ENCODE peak calls at places on chromosomes 2 and 18, in ten cellular contexts. One of them, this sample, is unnamed.

GRCh38 chr2:508121-508520 is 169.1 kb downstream of the TMEM18 start:
- DNase-seq in body of pancreas: no peak
- DNase-seq in psoas muscle: no peak
- DNase-seq in keratinocyte: no peak
- DNase-seq in CD8-positive, alpha-beta T cell: no peak
- DNase-seq in adrenal gland: no peak
- DNase-seq in endodermal cell: no peak
- DNase-seq in left ventricle myocardium inferior: no peak
- DNase-seq in HepG2: no peak
- DNase-seq in tibial nerve: no peak
- DNase-seq in this sample: no peak

GRCh38 chr2:70706026-70706795 is 61.8 kb downstream of the ADD2 start:
- DNase-seq in psoas muscle: no peak
- DNase-seq in endodermal cell: peak; percentile 42
- DNase-seq in HepG2: no peak
- DNase-seq in adrenal gland: no peak
- DNase-seq in keratinocyte: no peak
- DNase-seq in body of pancreas: no peak
- DNase-seq in tibial nerve: no peak
- DNase-seq in left ventricle myocardium inferior: no peak
- DNase-seq in CD8-positive, alpha-beta T cell: no peak
- DNase-seq in this sample: no peak

GRCh38 chr2:174717273-174717672 is 47.0 kb downstream of the CHRNA1 start:
- DNase-seq in keratinocyte: no peak
- DNase-seq in tibial nerve: no peak
- DNase-seq in psoas muscle: no peak
- DNase-seq in adrenal gland: no peak
- DNase-seq in endodermal cell: no peak
- DNase-seq in HepG2: no peak
- DNase-seq in left ventricle myocardium inferior: no peak
- DNase-seq in CD8-positive, alpha-beta T cell: no peak
- DNase-seq in body of pancreas: no peak
- DNase-seq in this sample: peak; percentile 64

GRCh38 chr2:22970991-22971390 is 414.0 kb upstream of the KLHL29 start:
- DNase-seq in CD8-positive, alpha-beta T cell: no peak
- DNase-seq in HepG2: no peak
- DNase-seq in body of pancreas: no peak
- DNase-seq in keratinocyte: no peak
- DNase-seq in adrenal gland: no peak
- DNase-seq in endodermal cell: peak; percentile 68
- DNase-seq in left ventricle myocardium inferior: no peak
- DNase-seq in psoas muscle: no peak
- DNase-seq in tibial nerve: no peak
- DNase-seq in this sample: no peak

GRCh38 chr2:212109217-212109616 is 429.4 kb downstream of the ERBB4 start:
- DNase-seq in adrenal gland: no peak
- DNase-seq in HepG2: no peak
- DNase-seq in endodermal cell: no peak
- DNase-seq in tibial nerve: no peak
- DNase-seq in body of pancreas: no peak
- DNase-seq in psoas muscle: no peak
- DNase-seq in keratinocyte: no peak
- DNase-seq in CD8-positive, alpha-beta T cell: no peak
- DNase-seq in left ventricle myocardium inferior: no peak
- DNase-seq in this sample: no peak

GRCh38 chr2:236802862-236803261 is 233.2 kb downstream of the ACKR3 start:
- DNase-seq in endodermal cell: no peak
- DNase-seq in tibial nerve: no peak
- DNase-seq in adrenal gland: no peak
- DNase-seq in psoas muscle: no peak
- DNase-seq in keratinocyte: no peak
- DNase-seq in CD8-positive, alpha-beta T cell: no peak
- DNase-seq in body of pancreas: no peak
- DNase-seq in HepG2: no peak
- DNase-seq in left ventricle myocardium inferior: no peak
- DNase-seq in this sample: no peak

GRCh38 chr2:12819721-12820120 is 103.0 kb downstream of the TRIB2 start:
- DNase-seq in CD8-positive, alpha-beta T cell: no peak
- DNase-seq in left ventricle myocardium inferior: no peak
- DNase-seq in adrenal gland: no peak
- DNase-seq in endodermal cell: no peak
- DNase-seq in psoas muscle: no peak
- DNase-seq in HepG2: no peak
- DNase-seq in body of pancreas: no peak
- DNase-seq in tibial nerve: no peak
- DNase-seq in keratinocyte: no peak
- DNase-seq in this sample: no peak

GRCh38 chr2:162798407-162798806 is 40.2 kb downstream of the KCNH7 start:
- DNase-seq in CD8-positive, alpha-beta T cell: no peak
- DNase-seq in body of pancreas: no peak
- DNase-seq in keratinocyte: no peak
- DNase-seq in tibial nerve: no peak
- DNase-seq in endodermal cell: no peak
- DNase-seq in left ventricle myocardium inferior: no peak
- DNase-seq in adrenal gland: no peak
- DNase-seq in HepG2: no peak
- DNase-seq in psoas muscle: no peak
- DNase-seq in this sample: no peak

GRCh38 chr18:26827581-26827980 is 37.9 kb downstream of the AQP4 start:
- DNase-seq in CD8-positive, alpha-beta T cell: no peak
- DNase-seq in tibial nerve: no peak
- DNase-seq in keratinocyte: no peak
- DNase-seq in adrenal gland: no peak
- DNase-seq in psoas muscle: no peak
- DNase-seq in left ventricle myocardium inferior: no peak
- DNase-seq in endodermal cell: no peak
- DNase-seq in body of pancreas: no peak
- DNase-seq in HepG2: no peak
- DNase-seq in this sample: no peak

GRCh38 chr2:231563378-231563961 is 29.2 kb upstream of the TEX44 start:
- DNase-seq in body of pancreas: peak; percentile 52
- DNase-seq in psoas muscle: peak; percentile 59
- DNase-seq in CD8-positive, alpha-beta T cell: no peak
- DNase-seq in left ventricle myocardium inferior: peak; percentile 28
- DNase-seq in keratinocyte: peak; percentile 28
- DNase-seq in adrenal gland: peak; percentile 67
- DNase-seq in tibial nerve: peak; percentile 28
- DNase-seq in HepG2: peak; percentile 34
- DNase-seq in endodermal cell: peak; percentile 88
- DNase-seq in this sample: no peak

GRCh38 chr18:2920546-2921343 is 73.9 kb downstream of the EMILIN2 start:
- DNase-seq in left ventricle myocardium inferior: no peak
- DNase-seq in body of pancreas: no peak
- DNase-seq in psoas muscle: no peak
- DNase-seq in endodermal cell: no peak
- DNase-seq in tibial nerve: no peak
- DNase-seq in HepG2: no peak
- DNase-seq in CD8-positive, alpha-beta T cell: no peak
- DNase-seq in keratinocyte: no peak
- DNase-seq in adrenal gland: no peak
- DNase-seq in this sample: no peak

GRCh38 chr18:27120246-27120645 is 64.9 kb downstream of the CHST9 start:
- DNase-seq in left ventricle myocardium inferior: no peak
- DNase-seq in adrenal gland: no peak
- DNase-seq in CD8-positive, alpha-beta T cell: no peak
- DNase-seq in tibial nerve: no peak
- DNase-seq in HepG2: no peak
- DNase-seq in endodermal cell: no peak
- DNase-seq in keratinocyte: no peak
- DNase-seq in psoas muscle: no peak
- DNase-seq in body of pancreas: no peak
- DNase-seq in this sample: peak; percentile 39

GRCh38 chr2:237130562-237131421 is 45.1 kb downstream of the COPS8 start:
- DNase-seq in left ventricle myocardium inferior: no peak
- DNase-seq in psoas muscle: no peak
- DNase-seq in adrenal gland: no peak
- DNase-seq in body of pancreas: no peak
- DNase-seq in CD8-positive, alpha-beta T cell: no peak
- DNase-seq in HepG2: no peak
- DNase-seq in endodermal cell: no peak
- DNase-seq in tibial nerve: no peak
- DNase-seq in keratinocyte: no peak
- DNase-seq in this sample: no peak

GRCh38 chr2:232348936-232349335 is 29.6 kb upstream of the ALPP start:
- DNase-seq in adrenal gland: no peak
- DNase-seq in keratinocyte: no peak
- DNase-seq in left ventricle myocardium inferior: no peak
- DNase-seq in endodermal cell: no peak
- DNase-seq in HepG2: no peak
- DNase-seq in CD8-positive, alpha-beta T cell: no peak
- DNase-seq in body of pancreas: no peak
- DNase-seq in tibial nerve: no peak
- DNase-seq in psoas muscle: peak; percentile 30
- DNase-seq in this sample: no peak

DNA sequence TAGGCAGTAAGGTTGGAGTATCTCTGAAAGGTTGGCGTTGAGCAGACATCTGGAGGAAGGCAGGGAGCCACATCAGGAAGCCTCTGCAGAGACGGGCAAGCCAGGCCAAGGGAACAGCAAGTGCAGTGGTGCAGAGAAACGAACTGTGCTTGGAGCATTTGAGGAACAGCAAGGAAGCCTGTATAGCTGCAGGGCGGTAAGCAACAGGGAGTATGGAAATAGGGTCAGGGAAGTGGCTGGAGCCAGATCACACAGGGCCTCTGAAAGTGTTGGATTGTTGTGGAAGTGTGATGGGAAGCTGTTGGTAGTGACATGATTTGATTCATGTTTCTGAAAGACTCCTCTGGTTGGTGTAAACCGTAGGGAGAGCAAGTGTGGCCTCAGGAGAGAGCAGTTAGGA is 13.4 kb upstream of the TMEM237 start:
- DNase-seq in keratinocyte: no peak
- DNase-seq in psoas muscle: no peak
- DNase-seq in endodermal cell: no peak
- DNase-seq in left ventricle myocardium inferior: no peak
- DNase-seq in HepG2: no peak
- DNase-seq in body of pancreas: no peak
- DNase-seq in CD8-positive, alpha-beta T cell: no peak
- DNase-seq in adrenal gland: no peak
- DNase-seq in tibial nerve: no peak
- DNase-seq in this sample: no peak
- H3K36me3 ChIP-seq in keratinocyte: no peaks in the 10 kb centered on the region
- H3K36me3 ChIP-seq in psoas muscle: no peaks in the 10 kb centered on the region
- H3K36me3 ChIP-seq in endodermal cell: no peaks in the 10 kb centered on the region
- H3K36me3 ChIP-seq in left ventricle myocardium inferior: no peaks in the 10 kb centered on the region
- H3K36me3 ChIP-seq in HepG2: no peaks in the 10 kb centered on the region
- H3K36me3 ChIP-seq in body of pancreas: no peaks in the 10 kb centered on the region
- H3K36me3 ChIP-seq in CD8-positive, alpha-beta T cell: no peaks in the 10 kb centered on the region
- H3K36me3 ChIP-seq in adrenal gland: no peaks in the 10 kb centered on the region
- H3K36me3 ChIP-seq in tibial nerve: no peaks in the 10 kb centered on the region
- H3K36me3 ChIP-seq in this sample: no peaks in the 10 kb centered on the region

GRCh38 chr18:13760047-13760446 is 33.6 kb downstream of the RNMT start:
- DNase-seq in CD8-positive, alpha-beta T cell: no peak
- DNase-seq in psoas muscle: no peak
- DNase-seq in endodermal cell: no peak
- DNase-seq in body of pancreas: no peak
- DNase-seq in keratinocyte: no peak
- DNase-seq in adrenal gland: no peak
- DNase-seq in left ventricle myocardium inferior: no peak
- DNase-seq in HepG2: no peak
- DNase-seq in tibial nerve: no peak
- DNase-seq in this sample: no peak

GRCh38 chr18:13756261-13756660 is 29.8 kb downstream of the RNMT start:
- DNase-seq in endodermal cell: no peak
- DNase-seq in CD8-positive, alpha-beta T cell: no peak
- DNase-seq in tibial nerve: no peak
- DNase-seq in left ventricle myocardium inferior: peak; percentile 21
- DNase-seq in body of pancreas: no peak
- DNase-seq in HepG2: no peak
- DNase-seq in keratinocyte: no peak
- DNase-seq in psoas muscle: no peak
- DNase-seq in adrenal gland: no peak
- DNase-seq in this sample: no peak

GRCh38 chr18:13756671-13757070 is 30.2 kb downstream of the RNMT start:
- DNase-seq in left ventricle myocardium inferior: no peak
- DNase-seq in CD8-positive, alpha-beta T cell: no peak
- DNase-seq in psoas muscle: no peak
- DNase-seq in body of pancreas: no peak
- DNase-seq in endodermal cell: no peak
- DNase-seq in keratinocyte: no peak
- DNase-seq in tibial nerve: no peak
- DNase-seq in adrenal gland: no peak
- DNase-seq in HepG2: no peak
- DNase-seq in this sample: no peak
- H3K36me3 ChIP-seq in left ventricle myocardium inferior: peaks cover 71% of the 10 kb centered on the region
- H3K36me3 ChIP-seq in CD8-positive, alpha-beta T cell: peaks cover 36% of the 10 kb centered on the region
- H3K36me3 ChIP-seq in psoas muscle: peaks cover 3% of the 10 kb centered on the region
- H3K36me3 ChIP-seq in body of pancreas: peaks cover 4% of the 10 kb centered on the region
- H3K36me3 ChIP-seq in endodermal cell: peaks cover 79% of the 10 kb centered on the region
- H3K36me3 ChIP-seq in keratinocyte: peaks cover 9% of the 10 kb centered on the region
- H3K36me3 ChIP-seq in tibial nerve: peaks cover 97% of the 10 kb centered on the region
- H3K36me3 ChIP-seq in adrenal gland: peaks cover 22% of the 10 kb centered on the region
- H3K36me3 ChIP-seq in HepG2: peaks cover 51% of the 10 kb centered on the region
- H3K36me3 ChIP-seq in this sample: no peaks in the 10 kb centered on the region

DNA sequence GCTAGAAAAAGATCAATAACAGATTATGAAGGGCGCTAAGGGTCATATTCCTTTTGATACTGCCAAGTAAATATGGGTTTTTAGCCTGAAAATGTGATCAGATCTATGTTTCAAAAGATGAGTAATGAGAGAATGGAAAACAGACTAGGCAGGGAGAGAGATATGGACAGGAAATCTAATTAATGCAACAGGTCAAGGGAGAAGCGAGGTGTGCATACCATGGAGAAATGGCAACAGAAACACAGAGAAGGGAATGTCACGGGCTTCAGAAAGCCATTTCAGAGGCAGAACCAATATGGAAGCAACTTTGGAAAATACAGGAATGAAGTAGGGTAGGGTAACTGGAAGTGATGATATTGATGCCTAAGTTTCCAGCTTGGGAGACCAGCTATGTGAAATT is 69.3 kb downstream of the SIGLEC15 start:
- DNase-seq in left ventricle myocardium inferior: no peak
- DNase-seq in HepG2: no peak
- DNase-seq in body of pancreas: no peak
- DNase-seq in endodermal cell: no peak
- DNase-seq in tibial nerve: no peak
- DNase-seq in keratinocyte: no peak
- DNase-seq in CD8-positive, alpha-beta T cell: no peak
- DNase-seq in adrenal gland: no peak
- DNase-seq in psoas muscle: no peak
- DNase-seq in this sample: no peak
- H3K36me3 ChIP-seq in left ventricle myocardium inferior: peaks cover 78% of the 10 kb centered on the region
- H3K36me3 ChIP-seq in HepG2: peaks cover 15% of the 10 kb centered on the region
- H3K36me3 ChIP-seq in body of pancreas: no peaks in the 10 kb centered on the region
- H3K36me3 ChIP-seq in endodermal cell: peaks cover 22% of the 10 kb centered on the region
- H3K36me3 ChIP-seq in tibial nerve: peaks cover 46% of the 10 kb centered on the region
- H3K36me3 ChIP-seq in keratinocyte: peaks cover 1% of the 10 kb centered on the region
- H3K36me3 ChIP-seq in CD8-positive, alpha-beta T cell: peaks cover 26% of the 10 kb centered on the region
- H3K36me3 ChIP-seq in adrenal gland: peaks cover 22% of the 10 kb centered on the region
- H3K36me3 ChIP-seq in psoas muscle: peaks cover 9% of the 10 kb centered on the region
- H3K36me3 ChIP-seq in this sample: no peaks in the 10 kb centered on the region

DNA sequence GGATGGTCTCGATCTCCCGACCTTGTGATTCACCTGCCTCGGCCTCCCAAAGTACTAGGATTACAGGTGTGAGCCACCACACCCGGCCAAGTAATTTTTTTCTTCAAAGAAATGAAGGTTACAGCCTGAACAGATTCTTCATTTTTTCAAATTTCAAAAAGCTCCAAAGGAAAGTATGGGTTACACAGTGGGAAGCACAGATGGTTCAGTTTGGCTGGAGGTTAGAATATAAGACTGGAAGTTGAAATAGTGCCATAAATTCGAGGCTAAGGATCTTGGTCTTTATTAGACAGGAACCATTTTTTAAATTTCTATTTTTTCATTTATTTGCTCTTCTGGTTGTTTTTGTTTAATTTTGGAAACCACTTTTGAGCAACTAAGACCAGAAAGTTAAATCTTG is 120.0 kb downstream of the STK39 start:
- DNase-seq in keratinocyte: no peak
- DNase-seq in adrenal gland: no peak
- DNase-seq in tibial nerve: no peak
- DNase-seq in left ventricle myocardium inferior: no peak
- DNase-seq in CD8-positive, alpha-beta T cell: no peak
- DNase-seq in HepG2: no peak
- DNase-seq in body of pancreas: no peak
- DNase-seq in endodermal cell: no peak
- DNase-seq in psoas muscle: no peak
- DNase-seq in this sample: no peak
- H3K36me3 ChIP-seq in keratinocyte: no peaks in the 10 kb centered on the region
- H3K36me3 ChIP-seq in adrenal gland: no peaks in the 10 kb centered on the region
- H3K36me3 ChIP-seq in tibial nerve: peaks cover 24% of the 10 kb centered on the region
- H3K36me3 ChIP-seq in left ventricle myocardium inferior: peaks cover 28% of the 10 kb centered on the region
- H3K36me3 ChIP-seq in CD8-positive, alpha-beta T cell: no peaks in the 10 kb centered on the region
- H3K36me3 ChIP-seq in HepG2: peaks cover 60% of the 10 kb centered on the region
- H3K36me3 ChIP-seq in body of pancreas: no peaks in the 10 kb centered on the region
- H3K36me3 ChIP-seq in endodermal cell: peaks cover 15% of the 10 kb centered on the region
- H3K36me3 ChIP-seq in psoas muscle: no peaks in the 10 kb centered on the region
- H3K36me3 ChIP-seq in this sample: no peaks in the 10 kb centered on the region

This sample was measured in kidney epithelial cell.